ENCODE peak calls at places on chromosomes 1 and 21, in nine cellular contexts. T is Caco-2, O is BJ, J is RWPE2, I is esophagus squamous epithelium, D is A549, S is IMR-90, F is ovary, Z is tibial nerve. L is an unnamed sample.

GRCh38 chr1:31335007-31335406 is 37.9 kb downstream of the FABP3 start:
- DNase-seq in D (peak), T (peak), Z (no peak), J (no peak), O (peak), F (no peak), I (no peak), S (peak), L (peak)

GRCh38 chr1:89147707-89148106 is 21.8 kb upstream of the GBP2 start:
- DNase-seq in D (no peak), I (no peak), T (no peak), J (no peak), S (no peak), O (no peak), F (no peak), Z (no peak), L (no peak)

GRCh38 chr1:167564592-167564991 is 11.0 kb upstream of the CREG1 start:
- DNase-seq in D (peak), I (no peak), T (peak), J (no peak), Z (no peak), F (no peak), O (no peak), S (no peak), L (no peak)

GRCh38 chr1:64975740-64976139 is 9.4 kb upstream of the JAK1 start:
- DNase-seq in S (no peak), Z (no peak), I (no peak), F (no peak), T (no peak), J (no peak), D (no peak), O (no peak), L (no peak)

GRCh38 chr1:236523704-236524141 is at the start of gene LGALS8:
- DNase-seq in J (peak), D (peak), O (peak), I (peak), S (peak), Z (peak), F (peak), T (peak), L (peak)

GRCh38 chr21:37498664-37499063 is 132.1 kb downstream of the DYRK1A start:
- DNase-seq in F (no peak), D (no peak), O (no peak), T (no peak), J (no peak), Z (no peak), I (no peak), S (no peak), L (no peak)

GRCh38 chr21:40043423-40043822 is 176.2 kb downstream of the PCP4 start:
- DNase-seq in Z (no peak), D (no peak), O (no peak), S (no peak), F (no peak), T (no peak), I (no peak), J (no peak), L (no peak)

GRCh38 chr1:107139833-107140702 is 771 bp upstream of the NTNG1 start:
- DNase-seq in I (no peak), S (peak), O (no peak), Z (no peak), J (peak), D (no peak), T (no peak), F (peak), L (peak)

GRCh38 chr1:2507744-2508155 is 18.6 kb downstream of the PANK4 start:
- DNase-seq in D (no peak), Z (no peak), T (no peak), I (no peak), J (no peak), S (no peak), O (no peak), F (no peak), L (no peak)

GRCh38 chr1:89708727-89709375 is 75.9 kb downstream of the LRRC8C start:
- DNase-seq in O (no peak), F (no peak), D (no peak), I (no peak), T (no peak), J (no peak), Z (no peak), S (peak), L (no peak)

GRCh38 chr21:29586696-29587095 is 288.0 kb downstream of the BACH1 start:
- DNase-seq in F (no peak), T (no peak), S (peak), O (peak), J (no peak), D (no peak), Z (no peak), I (no peak), L (peak)

GRCh38 chr1:9890224-9890731 is 19.8 kb downstream of the CTNNBIP1 start:
- DNase-seq in D (peak), O (peak), I (no peak), S (peak), J (peak), F (peak), T (no peak), Z (no peak), L (peak)

GRCh38 chr1:232872738-232873137 is 67.5 kb downstream of the MAP10 start:
- DNase-seq in T (no peak), I (no peak), D (no peak), S (no peak), Z (no peak), O (no peak), F (no peak), J (no peak), L (peak)

GRCh38 chr1:228870041-228870713 is 134.9 kb downstream of the RHOU start:
- DNase-seq in D (no peak), T (no peak), F (no peak), I (no peak), O (no peak), Z (no peak), J (no peak), S (no peak), L (no peak)

GRCh38 chr1:199089393-199090122 is 450.7 kb downstream of the PTPRC start:
- DNase-seq in Z (no peak), S (peak), I (no peak), D (no peak), F (no peak), O (no peak), J (no peak), T (no peak), L (no peak)

GRCh38 chr1:94358630-94359599 is 59.3 kb upstream of the ABCD3 start:
- DNase-seq in T (no peak), O (no peak), J (no peak), D (no peak), S (no peak), F (no peak), Z (no peak), I (no peak), L (no peak)

GRCh38 chr1:228894442-228894989 is 159.2 kb downstream of the RHOU start:
- DNase-seq in Z (no peak), O (no peak), F (no peak), D (no peak), T (no peak), I (no peak), J (no peak), S (no peak), L (no peak)

GRCh38 chr1:207823880-207824566 is 72.2 kb downstream of the CD46 start:
- DNase-seq in F (peak), T (peak), S (peak), J (peak), I (peak), Z (peak), O (peak), D (peak), L (peak)

GRCh38 chr1:182841368-182841988 is 2.3 kb downstream of the DHX9 start:
- DNase-seq in O (no peak), F (no peak), I (no peak), Z (no peak), S (peak), T (no peak), J (no peak), D (peak), L (peak)

GRCh38 chr1:195294911-195295310 is 1313.3 kb downstream of the KCNT2 start:
- DNase-seq in F (no peak), I (no peak), T (no peak), S (no peak), D (no peak), J (no peak), Z (no peak), O (no peak), L (no peak)

GRCh38 chr1:91830242-91831131 is 55.5 kb downstream of the TGFBR3 start:
- DNase-seq in S (peak), T (no peak), I (no peak), O (peak), Z (peak), J (no peak), F (peak), D (peak), L (peak)

GRCh38 chr1:32998997-32999396 is 34.4 kb upstream of the RNF19B start:
- DNase-seq in D (no peak), S (no peak), O (no peak), T (no peak), J (no peak), Z (no peak), F (peak), I (no peak), L (no peak)

GRCh38 chr1:185961664-185962063 is 227.5 kb downstream of the HMCN1 start:
- DNase-seq in S (peak), Z (no peak), O (no peak), I (no peak), D (no peak), T (no peak), J (no peak), F (no peak), L (no peak)

GRCh38 chr1:227541796-227542152 is 21.6 kb upstream of the ZNF678 start:
- DNase-seq in F (peak), S (no peak), O (no peak), D (no peak), I (no peak), T (no peak), Z (no peak), J (no peak), L (peak)

GRCh38 chr1:22428672-22429071 is 23.0 kb upstream of the ZBTB40 start:
- DNase-seq in T (peak), D (peak), J (no peak), F (no peak), Z (no peak), S (peak), O (no peak), I (no peak), L (peak)

GRCh38 chr1:160007577-160008200 is 24.1 kb downstream of the PIGM start:
- DNase-seq in O (no peak), T (peak), J (no peak), S (peak), Z (no peak), I (no peak), F (no peak), D (peak), L (peak)

GRCh38 chr21:35824136-35824535 is 236.2 kb downstream of the SETD4 start:
- DNase-seq in I (no peak), T (no peak), Z (no peak), S (no peak), D (no peak), J (no peak), F (no peak), O (no peak), L (no peak)

GRCh38 chr1:64042331-64043100 is 160.9 kb upstream of the UBE2U start:
- DNase-seq in T (no peak), Z (peak), O (peak), I (no peak), F (no peak), J (no peak), S (peak), D (no peak), L (peak)

GRCh38 chr1:7234471-7234755 is 449.2 kb downstream of the CAMTA1 start:
- DNase-seq in T (no peak), Z (no peak), O (no peak), J (no peak), F (no peak), D (no peak), S (no peak), I (no peak), L (no peak)

DNA sequence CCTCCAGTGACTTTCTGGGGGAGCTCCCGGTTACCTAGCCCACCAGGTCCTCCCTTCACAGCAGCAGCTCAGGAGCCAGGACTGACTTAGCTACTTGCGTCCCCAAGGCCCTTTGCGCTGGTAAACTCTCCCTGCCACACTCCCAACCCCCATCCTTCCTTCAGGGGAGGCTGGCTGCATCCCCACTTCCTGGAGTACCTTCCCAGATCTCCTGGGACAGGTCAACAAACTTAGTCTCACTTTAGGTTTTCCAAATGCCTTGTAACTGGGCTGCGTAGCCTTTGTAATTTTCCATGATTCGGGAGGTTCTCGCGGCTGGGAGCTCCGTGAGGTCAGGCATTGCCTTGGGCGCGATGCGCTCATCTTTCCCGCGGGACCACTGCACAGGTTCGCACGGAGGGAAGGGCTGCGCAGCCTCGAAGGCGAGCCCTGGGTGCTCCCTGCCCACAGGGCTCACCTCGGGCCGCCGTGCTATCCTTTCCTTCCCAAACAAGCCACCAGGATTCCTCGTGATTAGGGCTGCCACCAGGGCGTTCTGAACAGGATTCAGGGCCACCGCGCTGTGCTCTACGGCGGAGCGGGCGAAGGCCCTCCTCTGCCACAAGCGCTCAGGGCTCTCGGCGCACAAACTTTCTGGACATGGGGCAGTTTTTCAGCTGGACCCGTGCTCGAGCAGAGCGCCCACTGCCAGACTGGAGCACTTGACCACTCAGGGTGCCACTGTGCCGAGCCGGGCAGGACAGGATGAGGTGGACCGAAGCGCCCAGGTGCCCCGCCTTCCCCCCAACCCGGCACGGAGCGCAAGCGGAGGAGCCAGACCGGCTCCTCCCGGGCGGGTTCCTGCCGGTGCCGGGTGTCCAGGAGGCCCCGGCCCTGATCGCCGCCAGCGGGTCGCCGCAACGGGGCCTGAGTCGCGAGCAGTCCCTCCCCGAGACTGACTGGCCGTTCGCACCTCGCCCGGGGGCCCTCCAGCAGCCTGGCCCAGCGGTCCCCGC is 1.1 kb downstream of the TMPRSS2 start:
- DNase-seq in O (no peak), I (no peak), Z (no peak), D (peak), S (no peak), T (peak), J (no peak), F (no peak), L (no peak)
- H3K4me3 ChIP-seq in O (no peak), I (peak), Z (peak), D (peak), S (no peak), T (peak), J (peak), F (peak), L (no peak)

GRCh38 chr1:214446772-214447556 is 104.4 kb downstream of the PTPN14 start:
- DNase-seq in D (peak), T (peak), S (peak), F (no peak), J (peak), I (no peak), O (peak), Z (no peak), L (peak)

GRCh38 chr1:214445846-214446614 is 105.4 kb downstream of the PTPN14 start:
- DNase-seq in T (no peak), O (peak), Z (no peak), J (no peak), I (no peak), D (no peak), S (peak), F (no peak), L (peak)

GRCh38 chr1:214447557-214447871 is 103.9 kb downstream of the PTPN14 start:
- DNase-seq in I (no peak), J (no peak), D (no peak), Z (no peak), S (no peak), F (no peak), O (no peak), T (peak), L (peak)

GRCh38 chr1:214449371-214449770 is 102.0 kb downstream of the PTPN14 start:
- DNase-seq in I (no peak), Z (no peak), O (no peak), J (no peak), S (no peak), D (no peak), T (no peak), F (no peak), L (no peak)

DNA sequence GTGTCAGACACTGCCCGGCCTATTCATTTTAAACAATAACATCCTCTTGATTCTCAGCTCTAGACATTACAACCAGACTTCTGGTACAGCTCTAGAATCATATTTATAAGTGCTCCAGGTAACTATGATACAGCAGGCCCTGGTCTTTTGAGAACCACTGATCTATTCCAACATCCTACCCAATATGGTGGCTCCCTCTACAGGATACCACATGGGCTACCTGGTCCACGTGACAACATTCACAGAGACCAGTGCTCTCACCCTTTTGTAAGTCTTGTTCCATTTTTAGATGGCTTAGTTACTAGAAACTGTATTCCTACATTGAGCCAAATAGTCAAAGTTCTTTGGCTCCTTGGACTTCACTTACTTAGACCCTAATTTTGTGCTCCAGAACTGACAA is 102.9 kb downstream of the PTPN14 start:
- DNase-seq in J (no peak), O (no peak), I (no peak), D (no peak), S (no peak), Z (no peak), F (no peak), T (no peak), L (no peak)
- TF ChIP-seq CTCF in J (no peak), O (no peak), I (no peak), D (no peak), S (no peak), Z (no peak), F (no peak), T (no peak), L (no peak)

GRCh38 chr1:241423541-241424479 is 66.8 kb upstream of the RGS7 start:
- DNase-seq in I (no peak), S (peak), O (peak), T (peak), F (no peak), Z (no peak), J (no peak), D (no peak), L (peak)
- H3K4me3 ChIP-seq in I (peak), S (peak), O (peak), T (peak), F (peak), Z (peak), J (peak), D (peak), L (peak)

GRCh38 chr1:161805399-161806197 is 39.5 kb downstream of the ATF6 start:
- DNase-seq in D (no peak), I (no peak), Z (no peak), T (no peak), F (no peak), S (no peak), J (no peak), O (no peak), L (peak)
- TF ChIP-seq CTCF in D (no peak), I (no peak), Z (no peak), T (no peak), F (no peak), S (no peak), J (no peak), O (no peak), L (no peak)

GRCh38 chr21:33937931-33938339 is 22.3 kb upstream of the ATP5PO start:
- DNase-seq in I (no peak), O (no peak), J (no peak), F (no peak), T (no peak), Z (no peak), D (no peak), S (no peak), L (no peak)
- H3K4me3 ChIP-seq in I (no peak), O (no peak), J (no peak), F (no peak), T (no peak), Z (no peak), D (no peak), S (no peak), L (no peak)

GRCh38 chr21:32482565-32483292 is 70.2 kb downstream of the EVA1C start:
- DNase-seq in O (no peak), S (no peak), Z (no peak), D (no peak), F (no peak), I (no peak), J (no peak), T (no peak), L (no peak)
- TF ChIP-seq CTCF in O (no peak), S (no peak), Z (no peak), D (no peak), F (no peak), I (no peak), J (no peak), T (no peak), L (no peak)

L was measured in fibroblast of villous mesenchyme.